ENCODE peak calls at places on chromosomes 11 and 22, in five cellular contexts. B is type B pancreatic cell, C is hepatic stellate cell, Y is caudate nucleus, P is COR-L47. N is an unnamed sample.

GRCh38 chr11:112279901-112280267 is 19.2 kb upstream of the PLET1 start:
- DNase-seq in C (peak), Y (peak), P (peak), B (no peak), N (peak)

GRCh38 chr11:2789331-2789730 is 89.5 kb upstream of the KCNQ1OT1 start:
- DNase-seq in Y (no peak), P (no peak), B (peak), C (no peak), N (no peak)

GRCh38 chr11:3231851-3232744 is at the start of gene MRGPRE:
- DNase-seq in Y (no peak), P (no peak), B (no peak), C (no peak), N (no peak)

GRCh38 chr11:1230121-1230455 is 7.2 kb downstream of the MUC5B start:
- DNase-seq in B (no peak), P (no peak), Y (no peak), C (no peak), N (no peak)

GRCh38 chr22:41902932-41903421 is 11.9 kb downstream of the SHISA8 start:
- DNase-seq in C (no peak), P (peak), B (no peak), Y (no peak), N (no peak)

GRCh38 chr11:126588630-126589491 is 233.4 kb downstream of the ST3GAL4 start:
- DNase-seq in C (no peak), P (peak), Y (no peak), B (no peak), N (no peak)

GRCh38 chr22:38304526-38304925 is 12.7 kb downstream of the CSNK1E start:
- DNase-seq in P (no peak), B (no peak), Y (no peak), C (no peak), N (peak)

GRCh38 chr11:111512296-111513239 is at the start of gene BTG4:
- DNase-seq in B (no peak), P (no peak), Y (no peak), C (peak), N (peak)

GRCh38 chr22:31332010-31332409 is 14.1 kb downstream of the PATZ1 start:
- DNase-seq in C (no peak), B (no peak), Y (no peak), P (no peak), N (no peak)

GRCh38 chr11:12189543-12190235 is 79.3 kb downstream of the MICAL2 start:
- DNase-seq in C (no peak), Y (no peak), P (no peak), B (no peak), N (peak)

GRCh38 chr22:17597217-17597616 is 31.3 kb downstream of the ATP6V1E1 start:
- DNase-seq in C (peak), Y (no peak), P (no peak), B (no peak), N (no peak)

GRCh38 chr11:3126901-3127691 is 38.0 kb downstream of the OSBPL5 start:
- DNase-seq in B (no peak), P (no peak), Y (no peak), C (no peak), N (peak)

GRCh38 chr11:9615031-9615451 is 41.6 kb downstream of the WEE1 start:
- DNase-seq in C (no peak), B (no peak), Y (no peak), P (no peak), N (no peak)

GRCh38 chr11:65224939-65225283 is 36.9 kb upstream of the POLA2 start:
- DNase-seq in C (peak), B (no peak), P (no peak), Y (no peak), N (no peak)

GRCh38 chr22:45882881-45883810 is 93.8 kb downstream of the WNT7B start:
- DNase-seq in B (peak), P (no peak), C (no peak), Y (no peak), N (no peak)

GRCh38 chr11:128235446-128235845 is 351.9 kb downstream of the ETS1 start:
- DNase-seq in B (no peak), P (no peak), Y (no peak), C (no peak), N (no peak)

GRCh38 chr11:112828433-112828832 is 132.8 kb upstream of the NCAM1 start:
- DNase-seq in B (no peak), P (no peak), C (no peak), Y (no peak), N (no peak)

GRCh38 chr11:96817488-96817887 is 427.7 kb downstream of the JRKL start:
- DNase-seq in P (no peak), B (no peak), Y (no peak), C (no peak), N (no peak)

GRCh38 chr11:83566948-83567347 is 280.8 kb upstream of the CCDC90B start:
- DNase-seq in B (no peak), C (no peak), Y (no peak), P (no peak), N (no peak)

GRCh38 chr11:19718976-19719375 is 6.3 kb downstream of the NAV2 start:
- DNase-seq in C (no peak), P (no peak), B (no peak), Y (no peak), N (no peak)

GRCh38 chr11:71130106-71130505 is 122.3 kb downstream of the SHANK2 start:
- DNase-seq in B (no peak), C (no peak), Y (no peak), P (no peak), N (no peak)

GRCh38 chr11:121792185-121792584 is 323.8 kb downstream of the BLID start:
- DNase-seq in Y (no peak), C (no peak), B (no peak), P (no peak), N (no peak)

GRCh38 chr22:45319319-45319675 is 9.6 kb downstream of the FAM118A start:
- DNase-seq in B (no peak), C (no peak), Y (no peak), P (no peak), N (no peak)

GRCh38 chr11:115161876-115162275 is 342.3 kb downstream of the CADM1 start:
- DNase-seq in B (no peak), P (no peak), Y (no peak), C (no peak), N (no peak)

GRCh38 chr22:30591191-30591587 is 521 bp downstream of the PES1 start:
- DNase-seq in Y (no peak), C (no peak), P (no peak), B (no peak), N (peak)

GRCh38 chr11:112822478-112823274 is 138.5 kb upstream of the NCAM1 start:
- DNase-seq in Y (no peak), B (no peak), P (peak), C (no peak), N (peak)

GRCh38 chr11:48154162-48154561 is 62.4 kb upstream of the OR4B1 start:
- DNase-seq in P (no peak), B (no peak), C (no peak), Y (no peak), N (no peak)

GRCh38 chr11:117969160-117969991 is 16.8 kb upstream of the IL10RA start:
- DNase-seq in Y (no peak), C (no peak), B (no peak), P (no peak), N (no peak)

GRCh38 chr11:66820381-66820780 is 22.9 kb upstream of the RCE1 start:
- DNase-seq in Y (no peak), C (no peak), B (no peak), P (no peak), N (no peak)

GRCh38 chr11:122863704-122864326 is 18.7 kb upstream of the JHY start:
- DNase-seq in P (peak), Y (no peak), B (no peak), C (peak), N (peak)

GRCh38 chr11:75639752-75640151 is 29.1 kb downstream of the MAP6 start:
- DNase-seq in Y (peak), C (no peak), P (peak), B (no peak), N (peak)